ENCODE peak calls at places on chromosomes 16 and 17, in four cellular contexts. One of them, this sample, is unnamed.

GRCh38 chr16:82855471-82855870 is 228.7 kb downstream of the CDH13 start:
- DNase-seq in neural progenitor cell: no peak
- DNase-seq in mesenchymal stem cell: no peak
- DNase-seq in fibroblast of lung: peak; percentile 45
- DNase-seq in this sample: peak; percentile 83

GRCh38 chr17:10631701-10632100 is 25.4 kb downstream of the MYH3 start:
- DNase-seq in mesenchymal stem cell: no peak
- DNase-seq in neural progenitor cell: no peak
- DNase-seq in fibroblast of lung: no peak
- DNase-seq in this sample: no peak

GRCh38 chr16:67163164-67163902 is 1.2 kb upstream of the HSF4 start:
- DNase-seq in mesenchymal stem cell: peak; percentile 49
- DNase-seq in neural progenitor cell: peak; percentile 82
- DNase-seq in fibroblast of lung: peak; percentile 49
- DNase-seq in this sample: no peak

GRCh38 chr17:35842239-35842638 is 26.5 kb downstream of the HEATR9 start:
- DNase-seq in fibroblast of lung: no peak
- DNase-seq in mesenchymal stem cell: no peak
- DNase-seq in neural progenitor cell: no peak
- DNase-seq in this sample: no peak

GRCh38 chr17:35540589-35541404 is 3.3 kb upstream of the SLFN12L start:
- DNase-seq in neural progenitor cell: no peak
- DNase-seq in fibroblast of lung: peak; percentile 15
- DNase-seq in mesenchymal stem cell: peak; percentile 53
- DNase-seq in this sample: peak; percentile 20

GRCh38 chr16:12120331-12120981 is 143.9 kb downstream of the SNX29 start:
- DNase-seq in mesenchymal stem cell: peak; percentile 98
- DNase-seq in fibroblast of lung: peak; percentile 70
- DNase-seq in neural progenitor cell: no peak
- DNase-seq in this sample: no peak

GRCh38 chr17:48472485-48473281 is 42.7 kb upstream of the SKAP1 start:
- DNase-seq in neural progenitor cell: peak; percentile 39
- DNase-seq in mesenchymal stem cell: peak; percentile 76
- DNase-seq in fibroblast of lung: peak; percentile 93
- DNase-seq in this sample: peak; percentile 83

GRCh38 chr16:72134507-72134906 is 37.4 kb downstream of the PMFBP1 start:
- DNase-seq in mesenchymal stem cell: no peak
- DNase-seq in fibroblast of lung: no peak
- DNase-seq in neural progenitor cell: no peak
- DNase-seq in this sample: no peak

GRCh38 chr16:79618712-79619050 is 18.1 kb upstream of the MAF start:
- DNase-seq in mesenchymal stem cell: no peak
- DNase-seq in fibroblast of lung: peak; percentile 20
- DNase-seq in neural progenitor cell: no peak
- DNase-seq in this sample: no peak

GRCh38 chr17:1143573-1143972 is 36.2 kb downstream of the ABR start:
- DNase-seq in fibroblast of lung: peak; percentile 20
- DNase-seq in mesenchymal stem cell: peak; percentile 70
- DNase-seq in neural progenitor cell: peak; percentile 93
- DNase-seq in this sample: peak; percentile 51

GRCh38 chr17:6506679-6507231 is 49.6 kb downstream of the PITPNM3 start:
- DNase-seq in mesenchymal stem cell: no peak
- DNase-seq in neural progenitor cell: no peak
- DNase-seq in fibroblast of lung: peak; percentile 49
- DNase-seq in this sample: peak; percentile 83

GRCh38 chr16:70800306-70800705 is 652 bp downstream of the VAC14 start:
- DNase-seq in mesenchymal stem cell: no peak
- DNase-seq in fibroblast of lung: no peak
- DNase-seq in neural progenitor cell: no peak
- DNase-seq in this sample: peak; percentile 38

GRCh38 chr16:75603241-75603640 is 19.8 kb downstream of the ADAT1 start:
- DNase-seq in fibroblast of lung: no peak
- DNase-seq in neural progenitor cell: no peak
- DNase-seq in mesenchymal stem cell: no peak
- DNase-seq in this sample: no peak

GRCh38 chr16:75593825-75594820 is 27.9 kb downstream of the GABARAPL2 start:
- DNase-seq in mesenchymal stem cell: peak; percentile 40
- DNase-seq in fibroblast of lung: peak; percentile 91
- DNase-seq in neural progenitor cell: no peak
- DNase-seq in this sample: peak; percentile 57

DNA sequence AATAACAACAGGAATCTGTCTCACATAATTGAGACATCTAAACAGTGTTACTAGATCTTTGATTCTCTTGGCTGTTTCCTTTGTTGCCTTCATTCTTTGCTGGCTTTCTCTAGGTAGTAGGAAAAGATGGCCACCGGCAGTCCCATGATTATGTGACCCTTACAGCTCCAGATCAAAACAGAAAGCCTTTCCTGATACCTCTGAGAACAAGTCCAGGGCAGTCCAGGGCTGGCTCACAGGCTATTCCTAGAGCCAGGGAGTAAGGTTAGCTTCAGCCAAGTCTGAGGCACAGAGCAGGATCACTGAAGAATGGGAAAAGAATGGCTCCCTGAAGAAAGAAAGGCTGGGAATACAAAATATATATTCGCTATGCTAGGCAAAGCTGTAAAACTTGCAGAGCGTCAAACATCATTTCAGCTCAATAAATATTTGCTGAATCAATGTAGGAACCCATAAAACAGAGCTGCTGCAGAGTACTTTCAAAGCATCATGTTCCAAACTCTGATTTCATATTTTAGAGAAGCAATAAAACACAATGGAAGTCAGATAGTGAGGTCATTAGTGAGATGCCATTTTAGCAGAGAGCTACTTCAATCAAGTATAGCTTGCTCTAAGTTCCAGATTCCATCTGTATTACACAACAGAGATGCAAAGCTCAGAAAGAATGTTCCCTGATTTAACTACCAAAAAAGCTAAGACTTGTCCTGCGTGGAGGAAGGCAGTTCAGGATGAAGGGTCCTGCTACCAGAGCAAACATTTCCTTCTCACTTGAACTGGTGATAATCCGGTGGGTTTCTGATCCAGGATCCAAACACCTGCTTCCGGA is 23.4 kb downstream of the ADAT1 start:
- DNase-seq in neural progenitor cell: no peak
- DNase-seq in fibroblast of lung: peak; percentile 39
- DNase-seq in mesenchymal stem cell: no peak
- DNase-seq in this sample: peak; percentile 20
- H2AFZ ChIP-seq in neural progenitor cell: no peak overlapping the region
- H2AFZ ChIP-seq in fibroblast of lung: no peak overlapping the region
- H2AFZ ChIP-seq in mesenchymal stem cell: no peak overlapping the region
- H2AFZ ChIP-seq in this sample: no peak overlapping the region

GRCh38 chr17:76296186-76296585 is 11.9 kb downstream of the QRICH2 start:
- DNase-seq in fibroblast of lung: no peak
- DNase-seq in neural progenitor cell: no peak
- DNase-seq in mesenchymal stem cell: no peak
- DNase-seq in this sample: no peak
- H3K4me1 ChIP-seq in fibroblast of lung: no peaks in the 10 kb centered on the region
- H3K4me1 ChIP-seq in neural progenitor cell: no peaks in the 10 kb centered on the region
- H3K4me1 ChIP-seq in mesenchymal stem cell: no peaks in the 10 kb centered on the region
- H3K4me1 ChIP-seq in this sample: no peaks in the 10 kb centered on the region

GRCh38 chr17:51604299-51605020 is 344.1 kb downstream of the UTP18 start:
- DNase-seq in neural progenitor cell: no peak
- DNase-seq in fibroblast of lung: no peak
- DNase-seq in mesenchymal stem cell: no peak
- DNase-seq in this sample: no peak

GRCh38 chr17:51597340-51597739 is 337.0 kb downstream of the UTP18 start:
- DNase-seq in mesenchymal stem cell: no peak
- DNase-seq in neural progenitor cell: no peak
- DNase-seq in fibroblast of lung: no peak
- DNase-seq in this sample: no peak

GRCh38 chr17:51601622-51602261 is 341.4 kb downstream of the UTP18 start:
- DNase-seq in fibroblast of lung: no peak
- DNase-seq in mesenchymal stem cell: no peak
- DNase-seq in neural progenitor cell: no peak
- DNase-seq in this sample: no peak

GRCh38 chr17:51595965-51596364 is 335.6 kb downstream of the UTP18 start:
- DNase-seq in mesenchymal stem cell: no peak
- DNase-seq in neural progenitor cell: no peak
- DNase-seq in fibroblast of lung: no peak
- DNase-seq in this sample: no peak

GRCh38 chr17:51598824-51599223 is 338.5 kb downstream of the UTP18 start:
- DNase-seq in mesenchymal stem cell: no peak
- DNase-seq in fibroblast of lung: no peak
- DNase-seq in neural progenitor cell: no peak
- DNase-seq in this sample: no peak
- H2AFZ ChIP-seq in mesenchymal stem cell: no peak overlapping the region
- H2AFZ ChIP-seq in fibroblast of lung: no peak overlapping the region
- H2AFZ ChIP-seq in neural progenitor cell: no peak overlapping the region
- H2AFZ ChIP-seq in this sample: no peak overlapping the region

GRCh38 chr16:75104836-75105235 is 11.7 kb downstream of the LDHD start:
- DNase-seq in mesenchymal stem cell: no peak
- DNase-seq in fibroblast of lung: no peak
- DNase-seq in neural progenitor cell: no peak
- DNase-seq in this sample: no peak
- H3K4me1 ChIP-seq in mesenchymal stem cell: peaks cover 35% of the 10 kb centered on the region
- H3K4me1 ChIP-seq in fibroblast of lung: peaks cover 31% of the 10 kb centered on the region
- H3K4me1 ChIP-seq in neural progenitor cell: peaks cover 11% of the 10 kb centered on the region
- H3K4me1 ChIP-seq in this sample: peaks cover 16% of the 10 kb centered on the region

GRCh38 chr17:68288375-68288774 is 2.6 kb downstream of the SLC16A6 start:
- DNase-seq in mesenchymal stem cell: peak; percentile 26
- DNase-seq in neural progenitor cell: no peak
- DNase-seq in fibroblast of lung: no peak
- DNase-seq in this sample: no peak
- H2AFZ ChIP-seq in mesenchymal stem cell: no peak overlapping the region
- H2AFZ ChIP-seq in neural progenitor cell: no peak overlapping the region
- H2AFZ ChIP-seq in fibroblast of lung: no peak overlapping the region
- H2AFZ ChIP-seq in this sample: no peak overlapping the region

DNA sequence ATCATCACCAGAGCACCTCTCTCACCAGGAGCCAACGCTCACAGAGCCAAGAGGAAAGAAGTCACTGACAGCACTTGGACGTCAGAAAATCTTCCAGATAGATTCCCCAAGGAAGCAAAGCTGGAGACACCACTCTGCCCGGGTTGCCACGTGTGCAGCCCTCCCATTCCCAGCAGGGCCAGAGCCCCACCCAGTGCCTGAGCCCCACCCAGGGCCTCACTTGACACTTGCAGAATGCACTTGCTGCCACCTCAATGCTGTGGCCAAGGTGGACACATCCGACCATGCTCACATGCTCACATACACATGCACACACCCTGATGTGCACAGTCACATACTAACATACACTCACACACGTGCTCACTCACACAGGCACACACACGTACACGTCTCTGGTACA is 240.7 kb downstream of the RBFOX3 start:
- DNase-seq in fibroblast of lung: no peak
- DNase-seq in neural progenitor cell: no peak
- DNase-seq in mesenchymal stem cell: no peak
- DNase-seq in this sample: no peak
- H3K4me1 ChIP-seq in fibroblast of lung: no peaks in the 10 kb centered on the region
- H3K4me1 ChIP-seq in neural progenitor cell: peaks cover 18% of the 10 kb centered on the region
- H3K4me1 ChIP-seq in mesenchymal stem cell: no peaks in the 10 kb centered on the region
- H3K4me1 ChIP-seq in this sample: no peaks in the 10 kb centered on the region